ENCODE peak calls at places on chromosome 19, in four cellular contexts. U is stimulated activated CD4-positive, alpha-beta T cell treated with anti-CD3 and anti-CD28 coated beads, Interleukin-15, amount 100 ng/mL, for 1 hour; H is naive thymus-derived CD4-positive, alpha-beta T cell; E is B cell. D is an unnamed sample.

GRCh38 chr19:12792048-12792852 is 964 bp downstream of the JUNB start:
- DNase-seq in U (no peak), H (peak; percentile 53), E (no peak), D (peak; percentile 88)

GRCh38 chr19:12159773-12160414 is 3.0 kb upstream of the ZNF136 start:
- DNase-seq in U (no peak), H (no peak), E (no peak), D (no peak)

GRCh38 chr19:14369399-14370168 is 11.7 kb upstream of the ADGRE5 start:
- DNase-seq in U (peak; percentile 76), H (peak; percentile 66), E (no peak), D (no peak)

GRCh38 chr19:38142176-38143035 is 81.6 kb downstream of the DPF1 start:
- DNase-seq in U (no peak), H (no peak), E (peak; percentile 53), D (peak; percentile 84)

GRCh38 chr19:18364826-18365528 is 21.0 kb upstream of the GDF15 start:
- DNase-seq in U (no peak), H (no peak), E (no peak), D (no peak)

GRCh38 chr19:2287585-2287984 is 5.6 kb upstream of the PEAK3 start:
- DNase-seq in U (no peak), H (no peak), E (no peak), D (no peak)

GRCh38 chr19:47435883-47436417 is 16.6 kb upstream of the MEIS3 start:
- DNase-seq in U (no peak), H (no peak), E (no peak), D (no peak)

GRCh38 chr19:16435238-16435911 is 36.4 kb downstream of the EPS15L1 start:
- DNase-seq in U (no peak), H (no peak), E (no peak), D (peak; percentile 80)

GRCh38 chr19:17107546-17108452 is 32.2 kb downstream of the MYO9B start:
- DNase-seq in U (no peak), H (no peak), E (no peak), D (peak; percentile 93)

GRCh38 chr19:41031926-41032325 is 40.8 kb downstream of the CYP2B6 start:
- DNase-seq in U (no peak), H (no peak), E (no peak), D (no peak)

GRCh38 chr19:51800849-51801244 is 5.9 kb downstream of the FPR3 start:
- DNase-seq in U (no peak), H (no peak), E (no peak), D (no peak)

GRCh38 chr19:2043864-2044708 is 7.0 kb downstream of the MKNK2 start:
- DNase-seq in U (no peak), H (no peak), E (peak; percentile 72), D (peak; percentile 83)

D was measured in psoas muscle.